ENCODE peak calls at places on chromosomes 12 and 14, in seven cellular contexts. T, N, L, Z, X, G and R are unnamed samples. For H3K36me3, the result is how much of the 10 kb centered on the place peaks cover.

GRCh38 chr14:85590784-85591183 is 60.8 kb downstream of the FLRT2 start:
- DNase-seq in G (no peak), X (no peak), N (no peak), T (no peak), L (no peak), Z (no peak), R (no peak)

GRCh38 chr12:49364989-49365388 is 2.3 kb upstream of the SPATS2 start:
- DNase-seq in T (peak), L (no peak), X (peak), N (no peak), G (no peak), Z (no peak), R (no peak)

GRCh38 chr12:95674631-95675030 is 115.9 kb downstream of the NTN4 start:
- DNase-seq in Z (no peak), X (peak), N (no peak), L (peak), G (no peak), T (no peak), R (no peak)

GRCh38 chr14:77045570-77045890 is 17.0 kb upstream of the IRF2BPL start:
- DNase-seq in Z (no peak), T (no peak), N (no peak), X (peak), G (peak), L (no peak), R (no peak)

GRCh38 chr14:35189422-35189821 is 67.1 kb downstream of the PRORP start:
- DNase-seq in X (no peak), G (no peak), T (no peak), N (no peak), L (no peak), Z (no peak), R (no peak)

GRCh38 chr12:110366474-110367208 is 36.9 kb downstream of the ANAPC7 start:
- DNase-seq in X (no peak), Z (no peak), T (no peak), L (no peak), G (no peak), N (no peak), R (no peak)

GRCh38 chr14:35387209-35387608 is 17.3 kb downstream of the NFKBIA start:
- DNase-seq in L (no peak), Z (no peak), X (no peak), G (no peak), T (no peak), N (no peak), R (no peak)

GRCh38 chr12:77625441-77625840 is 205.3 kb upstream of the NAV3 start:
- DNase-seq in G (no peak), L (no peak), N (peak), Z (no peak), T (no peak), X (peak), R (no peak)

GRCh38 chr12:102061096-102061555 is 665 bp downstream of the WASHC3 start:
- DNase-seq in G (no peak), X (no peak), N (no peak), Z (no peak), T (no peak), L (no peak), R (no peak)

GRCh38 chr14:89004195-89004594 is 179.7 kb downstream of the TTC8 start:
- DNase-seq in L (no peak), Z (no peak), G (no peak), T (no peak), X (peak), N (no peak), R (no peak)

GRCh38 chr12:89768586-89769482 is 60.2 kb upstream of the ATP2B1 start:
- DNase-seq in X (peak), L (no peak), G (no peak), N (no peak), T (no peak), Z (no peak), R (peak)

GRCh38 chr12:31323466-31324115 is 2.4 kb downstream of the SINHCAF start:
- DNase-seq in N (peak), T (peak), G (no peak), X (no peak), Z (peak), L (peak), R (no peak)

GRCh38 chr14:24605435-24606190 is 3.9 kb downstream of the GZMH start:
- DNase-seq in T (no peak), N (no peak), G (peak), L (no peak), Z (no peak), X (peak), R (peak)

GRCh38 chr14:103057028-103057371 is 349 bp downstream of the CDC42BPB start:
- DNase-seq in X (no peak), G (no peak), L (no peak), T (peak), Z (no peak), N (peak), R (no peak)

GRCh38 chr12:22321620-22322019 is 12.9 kb downstream of the ST8SIA1 start:
- DNase-seq in N (no peak), X (no peak), Z (no peak), L (no peak), T (no peak), G (no peak), R (no peak)

GRCh38 chr14:103561381-103562134 is 899 bp downstream of the BAG5 start:
- DNase-seq in G (peak), X (peak), N (no peak), T (no peak), L (peak), Z (peak), R (no peak)

GRCh38 chr12:106323537-106323936 is 21.0 kb downstream of the TCP11L2 start:
- DNase-seq in G (no peak), N (no peak), T (no peak), Z (no peak), L (no peak), X (no peak), R (no peak)
- H3K36me3 ChIP-seq in G (half or more), N (under half), T (half or more), Z (under half), L (half or more), X (half or more), R (half or more)

GRCh38 chr12:15823360-15824128 is 34.4 kb upstream of the EPS8 start:
- DNase-seq in X (no peak), G (no peak), T (no peak), N (no peak), Z (no peak), L (no peak), R (no peak)
- H3K36me3 ChIP-seq in X (under half), G (under half), T (under half), N (under half), Z (under half), L (under half), R (under half)

GRCh38 chr14:52010173-52010693 is 20.9 kb downstream of the RTRAF start:
- DNase-seq in X (no peak), G (no peak), N (no peak), Z (no peak), T (no peak), L (no peak), R (no peak)

GRCh38 chr14:52007637-52008036 is 18.3 kb downstream of the RTRAF start:
- DNase-seq in Z (no peak), N (no peak), T (no peak), L (no peak), X (no peak), G (no peak), R (no peak)

GRCh38 chr14:52007211-52007610 is 17.9 kb downstream of the RTRAF start:
- DNase-seq in G (no peak), Z (no peak), N (no peak), T (no peak), X (no peak), L (no peak), R (no peak)

GRCh38 chr14:52006361-52006760 is 17.0 kb downstream of the RTRAF start:
- DNase-seq in G (no peak), T (no peak), L (no peak), X (no peak), N (no peak), Z (no peak), R (no peak)

GRCh38 chr14:52008136-52008535 is 18.8 kb downstream of the RTRAF start:
- DNase-seq in T (no peak), G (no peak), L (no peak), N (no peak), Z (no peak), X (no peak), R (no peak)
- H3K36me3 ChIP-seq in T (half or more), G (half or more), L (half or more), N (half or more), Z (under half), X (half or more), R (half or more)

GRCh38 chr12:45939759-45940158 is 50.6 kb downstream of the SCAF11 start:
- DNase-seq in X (no peak), Z (no peak), N (no peak), L (no peak), G (no peak), T (no peak), R (no peak)

GRCh38 chr12:45948546-45948945 is 41.8 kb downstream of the SCAF11 start:
- DNase-seq in T (no peak), G (no peak), X (no peak), Z (no peak), L (no peak), N (no peak), R (no peak)

GRCh38 chr12:45946435-45946834 is 43.9 kb downstream of the SCAF11 start:
- DNase-seq in G (no peak), T (no peak), N (no peak), Z (no peak), L (no peak), X (no peak), R (no peak)

GRCh38 chr12:45944771-45945170 is 45.6 kb downstream of the SCAF11 start:
- DNase-seq in Z (no peak), G (no peak), X (no peak), N (no peak), T (no peak), L (no peak), R (no peak)
- H3K36me3 ChIP-seq in Z (under half), G (half or more), X (half or more), N (half or more), T (half or more), L (half or more), R (under half)

DNA sequence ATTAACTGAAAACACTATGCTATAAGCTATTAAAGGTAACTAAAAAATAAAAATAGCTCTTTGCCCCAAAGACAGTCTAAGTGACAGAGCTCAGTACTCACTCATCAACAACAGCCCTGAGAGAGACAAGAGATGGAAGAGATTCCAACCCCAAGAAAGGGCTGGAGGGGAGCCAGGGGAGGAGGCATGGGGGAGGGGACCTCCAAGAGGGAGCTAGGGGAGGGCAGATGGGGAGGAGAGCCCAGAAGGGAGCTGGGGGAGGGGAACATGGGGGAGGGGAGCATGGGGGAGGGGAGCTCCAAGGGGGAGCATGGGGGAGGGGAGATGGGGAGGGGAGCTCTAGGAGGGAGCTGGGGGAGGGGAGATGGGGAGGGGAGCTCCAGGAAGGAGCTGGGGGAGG is 7.7 kb downstream of the SSH1 start:
- DNase-seq in Z (no peak), T (no peak), X (no peak), N (peak), L (peak), G (no peak), R (no peak)
- H3K36me3 ChIP-seq in Z (under half), T (under half), X (half or more), N (half or more), L (under half), G (half or more), R (under half)

GRCh38 chr12:291153-291723 is 28.6 kb upstream of the SLC6A13 start:
- DNase-seq in Z (no peak), T (no peak), N (no peak), G (no peak), X (peak), L (no peak), R (no peak)

GRCh38 chr12:288687-289086 is 26.1 kb upstream of the SLC6A13 start:
- DNase-seq in X (no peak), N (no peak), L (no peak), T (no peak), G (no peak), Z (no peak), R (no peak)

GRCh38 chr12:295132-295531 is 32.5 kb upstream of the SLC6A13 start:
- DNase-seq in X (no peak), G (no peak), Z (no peak), N (no peak), L (no peak), T (no peak), R (no peak)

GRCh38 chr12:293199-293598 is 30.6 kb upstream of the SLC6A13 start:
- DNase-seq in X (no peak), G (no peak), N (no peak), L (no peak), T (no peak), Z (no peak), R (no peak)

GRCh38 chr12:292186-292585 is 29.6 kb upstream of the SLC6A13 start:
- DNase-seq in Z (no peak), T (no peak), G (no peak), X (peak), N (no peak), L (no peak), R (no peak)
- H3K36me3 ChIP-seq in Z (under half), T (half or more), G (half or more), X (half or more), N (half or more), L (half or more), R (half or more)